ENCODE peak calls at places on chromosomes 1 and 21, in four cellular contexts. E is stomach, V is DMS153, D is AG09309. R is an unnamed sample.

GRCh38 chr1:119488216-119488615 is 18.8 kb upstream of the HSD3B1 start:
- DNase-seq in D (no peak), E (no peak), V (no peak), R (no peak)

GRCh38 chr1:183277821-183278735 is 92.0 kb downstream of the LAMC2 start:
- DNase-seq in E (peak; percentile 14), V (no peak), D (no peak), R (no peak)

GRCh38 chr1:6234502-6235295 is 1.1 kb downstream of the ICMT start:
- DNase-seq in E (no peak), D (no peak), V (no peak), R (no peak)

GRCh38 chr1:77536813-77537212 is 145.6 kb downstream of the ZZZ3 start:
- DNase-seq in V (no peak), E (no peak), D (peak; percentile 95), R (no peak)

GRCh38 chr21:46113497-46114176 is 15.7 kb downstream of the COL6A2 start:
- DNase-seq in D (no peak), E (peak; percentile 16), V (no peak), R (no peak)

GRCh38 chr1:241475688-241476087 is 43.9 kb downstream of the FH start:
- DNase-seq in E (no peak), V (no peak), D (no peak), R (no peak)

GRCh38 chr1:56709269-56709880 is 64.3 kb downstream of the PRKAA2 start:
- DNase-seq in E (no peak), V (peak; percentile 41), D (peak; percentile 27), R (peak; percentile 77)

GRCh38 chr1:41534181-41535076 is 49.9 kb upstream of the EDN2 start:
- DNase-seq in E (no peak), D (no peak), V (no peak), R (no peak)

GRCh38 chr1:213122514-213122929 is 71.5 kb downstream of the RPS6KC1 start:
- DNase-seq in D (peak; percentile 16), E (no peak), V (peak; percentile 41), R (no peak)

GRCh38 chr21:14263879-14264278 is 47.9 kb downstream of the RBM11 start:
- DNase-seq in E (no peak), V (no peak), D (no peak), R (no peak)

R was measured in NCI-H2107.